ENCODE peak calls at places on chromosomes 7 and 10, in five cellular contexts. Q is AG09309, T is mammary epithelial cell, A is AG10803, K is prostate gland. W is an unnamed sample.

GRCh38 chr7:95027181-95027872 is 119.9 kb downstream of the PPP1R9A start:
- DNase-seq in A (no peak), K (no peak), T (no peak), Q (no peak), W (no peak)

GRCh38 chr10:35043796-35044344 is 46.3 kb downstream of the CUL2 start:
- DNase-seq in A (no peak), T (no peak), Q (no peak), K (no peak), W (peak; percentile 32)

GRCh38 chr10:95467162-95467599 is 94.0 kb downstream of the SORBS1 start:
- DNase-seq in T (peak; percentile 55), Q (no peak), A (peak; percentile 15), K (peak; percentile 69), W (peak; percentile 68)

GRCh38 chr10:65581426-65582026 is 1344.3 kb upstream of the LRRTM3 start:
- DNase-seq in K (no peak), T (no peak), Q (no peak), A (no peak), W (no peak)

GRCh38 chr10:60570941-60571340 is 181.3 kb upstream of the ANK3 start:
- DNase-seq in T (no peak), K (no peak), A (no peak), Q (no peak), W (no peak)

GRCh38 chr10:92689663-92690210 is at the start of gene HHEX:
- DNase-seq in A (peak; percentile 34), K (peak; percentile 55), T (peak; percentile 50), Q (no peak), W (peak; percentile 58)

GRCh38 chr10:62384447-62385081 is 10.4 kb downstream of the ZNF365 start:
- DNase-seq in T (peak; percentile 89), A (no peak), K (no peak), Q (no peak), W (no peak)

GRCh38 chr10:74926791-74927585 is 100.6 kb downstream of the KAT6B start:
- DNase-seq in Q (no peak), T (peak; percentile 64), A (no peak), K (no peak), W (no peak)

GRCh38 chr7:28808786-28809533 is 149.2 kb downstream of the TRIL start:
- DNase-seq in Q (no peak), T (peak; percentile 35), A (peak; percentile 37), K (no peak), W (no peak)

GRCh38 chr7:8084772-8085171 is 116.2 kb downstream of the GLCCI1 start:
- DNase-seq in T (no peak), A (no peak), K (no peak), Q (no peak), W (no peak)

GRCh38 chr7:32164341-32164996 is 94.3 kb upstream of the PDE1C start:
- DNase-seq in Q (peak; percentile 38), T (peak; percentile 81), K (no peak), A (peak; percentile 83), W (peak; percentile 77)

GRCh38 chr7:139730746-139731612 is 46.8 kb downstream of the HIPK2 start:
- DNase-seq in A (peak; percentile 58), K (peak; percentile 40), T (no peak), Q (no peak), W (peak; percentile 90)

GRCh38 chr7:55085511-55086412 is 66.9 kb downstream of the EGFR start:
- DNase-seq in Q (no peak), K (no peak), A (no peak), T (no peak), W (no peak)

GRCh38 chr10:132667613-132668394 is 118.1 kb downstream of the NKX6-2 start:
- DNase-seq in A (no peak), T (no peak), Q (no peak), K (no peak), W (peak; percentile 64)

GRCh38 chr7:139482662-139483466 is 609 bp downstream of the KLRG2 start:
- DNase-seq in T (peak; percentile 20), Q (no peak), A (no peak), K (no peak), W (no peak)

GRCh38 chr7:155785536-155785935 is 26.7 kb downstream of the SHH start:
- DNase-seq in T (no peak), K (no peak), Q (no peak), A (no peak), W (no peak)

GRCh38 chr7:94212160-94212559 is 182.5 kb upstream of the COL1A2 start:
- DNase-seq in A (no peak), T (no peak), K (no peak), Q (no peak), W (peak; percentile 17)

GRCh38 chr7:47326220-47326619 is 255.7 kb downstream of the TNS3 start:
- DNase-seq in Q (peak; percentile 28), K (no peak), T (peak; percentile 79), A (peak; percentile 77), W (peak; percentile 66)

GRCh38 chr10:99667108-99667751 is 7.9 kb downstream of the ENTPD7 start:
- DNase-seq in K (no peak), A (peak; percentile 84), T (peak; percentile 91), Q (no peak), W (peak; percentile 13)

GRCh38 chr10:113616244-113617074 is 47.4 kb downstream of the NRAP start:
- DNase-seq in K (no peak), A (peak; percentile 28), Q (no peak), T (no peak), W (no peak)
- TF ChIP-seq CTCF in K (no peak), A (peak; percentile 67), Q (peak; percentile 37), T (peak; percentile 43), W (no peak)

DNA sequence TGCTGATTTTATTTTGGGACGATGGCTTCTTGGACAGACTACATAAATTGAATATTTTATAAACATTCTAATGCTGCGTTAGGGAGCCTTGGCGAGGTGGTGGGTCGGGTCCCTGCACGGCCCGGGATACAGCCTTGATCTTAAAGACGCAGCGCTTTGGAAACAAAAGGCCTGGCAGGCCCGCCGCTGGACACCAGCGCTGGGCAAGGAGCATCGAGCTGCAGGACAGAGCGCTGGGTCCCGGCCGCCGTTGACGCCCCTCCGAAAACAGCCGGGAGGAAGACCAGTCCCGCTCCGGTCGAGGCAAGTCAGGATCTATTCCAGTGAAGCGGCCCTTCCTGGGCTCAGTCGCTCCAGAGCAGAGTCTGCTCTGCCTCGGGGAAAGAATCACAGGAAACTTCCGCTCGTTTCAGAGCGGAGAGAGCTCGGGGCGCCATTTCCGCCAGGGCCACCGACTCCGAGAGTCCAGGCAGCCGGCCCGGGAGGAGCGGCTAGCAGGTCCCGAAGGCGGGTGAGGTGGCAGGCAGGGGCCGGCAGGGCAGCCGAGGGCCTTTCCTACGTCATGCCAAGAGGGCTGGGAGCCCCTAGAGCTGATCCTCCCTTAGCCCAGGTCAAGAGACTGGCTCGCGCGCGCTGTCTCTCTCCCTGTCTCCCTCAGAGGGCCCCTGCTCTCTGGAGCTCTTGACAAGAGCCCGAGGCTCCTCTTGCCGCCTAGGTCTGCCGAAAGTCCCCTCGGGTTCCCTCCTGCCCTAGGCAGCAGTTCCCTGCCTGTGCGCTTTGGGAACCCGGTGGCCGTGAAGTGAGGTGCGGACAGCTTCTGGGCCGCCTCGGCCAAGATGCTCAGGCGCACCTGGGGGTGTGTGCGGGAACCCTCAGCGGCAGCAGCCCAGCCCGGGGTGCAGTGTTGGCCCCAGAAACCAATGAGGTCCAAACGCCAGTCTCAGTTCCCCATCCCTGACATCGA is 1.4 kb upstream of the DRGX start:
- DNase-seq in K (no peak), Q (no peak), A (no peak), T (no peak), W (no peak)
- H3K4me3 ChIP-seq in K (no peak overlapping the region), Q (no peak overlapping the region), A (no peak overlapping the region), T (no peak overlapping the region), W (no peak overlapping the region)

DNA sequence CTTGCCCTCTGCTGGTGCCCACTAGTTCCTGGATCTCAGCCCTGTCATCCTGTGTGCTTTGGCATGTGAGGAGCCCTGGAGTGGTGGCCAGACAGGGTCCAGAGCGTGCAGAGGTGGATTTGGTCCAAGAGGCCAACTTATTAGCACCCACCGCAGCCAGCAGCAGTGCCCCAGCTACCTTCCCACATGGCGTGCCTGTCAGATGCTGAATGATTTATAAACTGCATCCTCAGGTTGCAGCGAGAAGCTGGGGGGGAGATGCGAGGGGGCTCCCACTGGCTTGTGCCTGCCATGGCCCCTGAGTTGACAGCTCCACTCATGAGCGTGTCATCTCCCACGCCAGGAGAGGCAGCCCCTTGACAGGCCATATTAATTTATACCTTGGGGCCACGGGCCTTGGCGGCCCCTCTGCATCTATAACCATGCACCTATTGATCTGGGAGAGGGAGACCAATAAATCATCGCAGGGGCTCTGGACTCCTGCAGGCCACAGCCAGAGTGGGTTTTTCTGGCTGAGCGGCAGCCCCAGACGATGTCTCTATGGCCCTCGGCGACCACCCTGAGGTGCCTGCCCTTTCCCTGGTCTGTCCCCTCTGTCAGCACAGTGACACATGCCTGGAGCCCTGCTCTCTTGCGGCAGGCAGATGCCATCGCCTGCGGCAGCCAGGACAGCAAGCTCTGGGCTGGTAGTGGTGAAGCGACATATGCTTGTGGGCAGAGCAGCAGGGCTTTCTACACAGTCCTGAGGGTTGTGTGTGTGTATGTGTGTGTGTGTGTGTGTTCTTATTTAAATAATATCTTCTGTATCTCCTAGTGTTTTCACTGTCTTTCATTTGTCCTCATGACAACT is 120.8 kb downstream of the CDH23 start:
- DNase-seq in K (no peak), T (no peak), A (no peak), Q (no peak), W (no peak)
- TF ChIP-seq CTCF in K (no peak), T (no peak), A (no peak), Q (no peak), W (no peak)

GRCh38 chr7:1516586-1517251 is 12.5 kb upstream of the INTS1 start:
- DNase-seq in K (no peak), Q (no peak), T (no peak), A (no peak), W (no peak)
- H3K4me3 ChIP-seq in K (no peak overlapping the region), Q (no peak overlapping the region), T (no peak overlapping the region), A (no peak overlapping the region), W (no peak overlapping the region)

W was measured in cardiac fibroblast.